ENCODE peak calls at places on chromosomes 2 and 18, in eight cellular contexts. L, G, V, E, X, F, P and B are unnamed samples.

GRCh38 chr2:197088694-197089093 is 162.2 kb upstream of the PGAP1 start:
- DNase-seq in L (no peak), G (no peak), V (peak; percentile 39), E (no peak), X (no peak), F (peak; percentile 69), P (no peak), B (no peak)

GRCh38 chr2:208090420-208090819 is 33.9 kb downstream of the CRYGD start:
- DNase-seq in L (no peak), G (no peak), V (no peak), E (no peak), X (no peak), F (no peak), P (no peak), B (no peak)

GRCh38 chr2:75570948-75571729 is 10.4 kb upstream of the EVA1A start:
- DNase-seq in L (peak; percentile 95), G (no peak), V (no peak), E (no peak), X (peak; percentile 91), F (peak; percentile 65), P (no peak), B (no peak)

GRCh38 chr2:240601061-240601830 is 14.7 kb downstream of the CAPN10 start:
- DNase-seq in L (no peak), G (no peak), V (no peak), E (no peak), X (no peak), F (no peak), P (no peak), B (no peak)

GRCh38 chr2:74516070-74516633 is 1.9 kb downstream of the TLX2 start:
- DNase-seq in L (peak; percentile 65), G (peak; percentile 93), V (no peak), E (peak; percentile 77), X (no peak), F (peak; percentile 44), P (no peak), B (peak; percentile 50)

GRCh38 chr2:30636311-30636710 is 170.9 kb downstream of the CAPN13 start:
- DNase-seq in L (no peak), G (no peak), V (no peak), E (no peak), X (no peak), F (no peak), P (no peak), B (no peak)

GRCh38 chr18:55400590-55401274 is 187.3 kb downstream of the TCF4 start:
- DNase-seq in L (no peak), G (no peak), V (no peak), E (no peak), X (no peak), F (no peak), P (no peak), B (peak; percentile 57)

GRCh38 chr2:180962727-180963312 is 17.6 kb upstream of the UBE2E3 start:
- DNase-seq in L (no peak), G (no peak), V (no peak), E (no peak), X (no peak), F (no peak), P (no peak), B (no peak)

GRCh38 chr2:31413876-31414550 is 529 bp downstream of the XDH start:
- DNase-seq in L (no peak), G (no peak), V (no peak), E (no peak), X (peak; percentile 21), F (peak; percentile 28), P (peak; percentile 2), B (no peak)

GRCh38 chr2:26590960-26591618 is 50.1 kb downstream of the CIB4 start:
- DNase-seq in L (no peak), G (no peak), V (no peak), E (no peak), X (no peak), F (no peak), P (no peak), B (no peak)

GRCh38 chr2:49687873-49688272 is 533.6 kb upstream of the FSHR start:
- DNase-seq in L (no peak), G (no peak), V (no peak), E (peak; percentile 28), X (peak; percentile 30), F (no peak), P (no peak), B (peak; percentile 63)

GRCh38 chr18:12679183-12679786 is 21.4 kb upstream of the SPIRE1 start:
- DNase-seq in L (peak; percentile 37), G (no peak), V (no peak), E (no peak), X (peak; percentile 52), F (peak; percentile 58), P (peak; percentile 19), B (peak; percentile 18)

GRCh38 chr2:15726321-15727057 is 134.8 kb downstream of the DDX1 start:
- DNase-seq in L (no peak), G (no peak), V (no peak), E (no peak), X (no peak), F (no peak), P (no peak), B (no peak)

GRCh38 chr2:238789317-238789806 is 58.5 kb upstream of the TWIST2 start:
- DNase-seq in L (no peak), G (no peak), V (no peak), E (no peak), X (no peak), F (no peak), P (no peak), B (no peak)

GRCh38 chr2:88239781-88240180 is 69.6 kb downstream of the THNSL2 start:
- DNase-seq in L (no peak), G (no peak), V (no peak), E (no peak), X (no peak), F (no peak), P (peak; percentile 54), B (no peak)

GRCh38 chr2:99670768-99671734 is 181.2 kb upstream of the REV1 start:
- DNase-seq in L (peak; percentile 52), G (no peak), V (no peak), E (no peak), X (no peak), F (no peak), P (no peak), B (no peak)

GRCh38 chr2:58027029-58027428 is 19.6 kb upstream of the VRK2 start:
- DNase-seq in L (no peak), G (no peak), V (no peak), E (no peak), X (no peak), F (no peak), P (no peak), B (no peak)

GRCh38 chr18:56148373-56148772 is 490.0 kb downstream of the TXNL1 start:
- DNase-seq in L (no peak), G (no peak), V (peak; percentile 81), E (no peak), X (no peak), F (peak; percentile 94), P (no peak), B (no peak)

GRCh38 chr2:2708575-2708974 is 377.5 kb upstream of the MYT1L start:
- DNase-seq in L (no peak), G (no peak), V (no peak), E (peak; percentile 47), X (no peak), F (no peak), P (no peak), B (peak; percentile 67)

GRCh38 chr2:41662461-41662860 is 385.4 kb upstream of the PKDCC start:
- DNase-seq in L (no peak), G (no peak), V (no peak), E (no peak), X (no peak), F (no peak), P (no peak), B (no peak)

GRCh38 chr18:48326901-48327675 is 82.1 kb downstream of the ZBTB7C start:
- DNase-seq in L (no peak), G (no peak), V (no peak), E (no peak), X (peak; percentile 58), F (peak; percentile 73), P (no peak), B (no peak)

GRCh38 chr2:237700583-237701032 is 73.2 kb downstream of the LRRFIP1 start:
- DNase-seq in L (no peak), G (peak; percentile 61), V (peak; percentile 90), E (no peak), X (no peak), F (peak; percentile 84), P (no peak), B (no peak)

GRCh38 chr2:219001577-219002394 is 8.6 kb upstream of the CRYBA2 start:
- DNase-seq in L (peak; percentile 99), G (peak; percentile 65), V (no peak), E (no peak), X (no peak), F (no peak), P (peak; percentile 67), B (no peak)

GRCh38 chr2:204114294-204114693 is 177.7 kb downstream of the ICOS start:
- DNase-seq in L (no peak), G (no peak), V (no peak), E (no peak), X (no peak), F (no peak), P (no peak), B (no peak)

GRCh38 chr2:165938237-165938636 is 15.3 kb downstream of the TTC21B start:
- DNase-seq in L (no peak), G (no peak), V (no peak), E (no peak), X (no peak), F (no peak), P (no peak), B (no peak)

GRCh38 chr2:195466427-195466826 is 190.6 kb upstream of the SLC39A10 start:
- DNase-seq in L (no peak), G (no peak), V (no peak), E (no peak), X (no peak), F (no peak), P (no peak), B (no peak)

GRCh38 chr2:100776445-100776844 is 43.5 kb upstream of the NPAS2 start:
- DNase-seq in L (no peak), G (no peak), V (no peak), E (no peak), X (no peak), F (no peak), P (no peak), B (no peak)

GRCh38 chr18:60493066-60493465 is 120.5 kb upstream of the MC4R start:
- DNase-seq in L (no peak), G (no peak), V (no peak), E (no peak), X (no peak), F (no peak), P (no peak), B (no peak)

GRCh38 chr2:119694994-119695521 is 16.1 kb downstream of the TMEM177 start:
- DNase-seq in L (peak; percentile 25), G (no peak), V (peak; percentile 31), E (no peak), X (peak; percentile 26), F (peak; percentile 16), P (no peak), B (no peak)

GRCh38 chr2:60309941-60310680 is 243.3 kb downstream of the BCL11A start:
- DNase-seq in L (no peak), G (peak; percentile 35), V (no peak), E (no peak), X (no peak), F (no peak), P (no peak), B (no peak)

GRCh38 chr2:240477916-240478315 is 42.5 kb downstream of the GPC1 start:
- DNase-seq in L (no peak), G (no peak), V (no peak), E (no peak), X (no peak), F (no peak), P (no peak), B (no peak)

GRCh38 chr2:85175369-85176299 is 42.4 kb downstream of the TCF7L1 start:
- DNase-seq in L (peak; percentile 36), G (no peak), V (no peak), E (no peak), X (no peak), F (peak; percentile 78), P (no peak), B (no peak)

GRCh38 chr2:10169581-10169980 is 47.0 kb downstream of the RRM2 start:
- DNase-seq in L (no peak), G (no peak), V (no peak), E (no peak), X (peak; percentile 6), F (peak; percentile 35), P (no peak), B (no peak)

GRCh38 chr18:55090566-55091187 is 131.4 kb upstream of the CCDC68 start:
- DNase-seq in L (no peak), G (no peak), V (no peak), E (no peak), X (no peak), F (no peak), P (no peak), B (no peak)